ENCODE peak calls at places on chromosomes 3 and 15, in six cellular contexts. One of them, this sample, is unnamed. For H3K4me1, the result is how much of the 10 kb centered on the place peaks cover.

GRCh38 chr15:55357774-55358173 is 38.8 kb downstream of the PIGB start:
- DNase-seq in upper lobe of left lung: no peak
- DNase-seq in GM23338: no peak
- DNase-seq in uterus: no peak
- DNase-seq in stomach: no peak
- DNase-seq in A549: no peak
- DNase-seq in this sample: no peak

GRCh38 chr3:147191795-147192385 is 214.5 kb downstream of the ZIC4 start:
- DNase-seq in upper lobe of left lung: no peak
- DNase-seq in GM23338: peak
- DNase-seq in uterus: no peak
- DNase-seq in stomach: no peak
- DNase-seq in A549: peak
- DNase-seq in this sample: no peak

GRCh38 chr3:31420311-31420710 is 112.4 kb upstream of the STT3B start:
- DNase-seq in upper lobe of left lung: no peak
- DNase-seq in GM23338: no peak
- DNase-seq in uterus: no peak
- DNase-seq in stomach: no peak
- DNase-seq in A549: no peak
- DNase-seq in this sample: no peak

GRCh38 chr3:55746808-55747413 is 259.8 kb upstream of the WNT5A start:
- DNase-seq in upper lobe of left lung: no peak
- DNase-seq in GM23338: no peak
- DNase-seq in uterus: no peak
- DNase-seq in stomach: no peak
- DNase-seq in A549: no peak
- DNase-seq in this sample: no peak

GRCh38 chr3:100844063-100844936 is 135.0 kb downstream of the TFG start:
- DNase-seq in upper lobe of left lung: no peak
- DNase-seq in GM23338: no peak
- DNase-seq in uterus: no peak
- DNase-seq in stomach: no peak
- DNase-seq in A549: no peak
- DNase-seq in this sample: no peak

GRCh38 chr3:67647390-67647878 is 7.0 kb downstream of the SUCLG2 start:
- DNase-seq in upper lobe of left lung: peak
- DNase-seq in GM23338: no peak
- DNase-seq in uterus: no peak
- DNase-seq in stomach: peak
- DNase-seq in A549: peak
- DNase-seq in this sample: no peak

GRCh38 chr3:149170672-149171071 is 41.2 kb downstream of the HPS3 start:
- DNase-seq in upper lobe of left lung: no peak
- DNase-seq in GM23338: no peak
- DNase-seq in uterus: no peak
- DNase-seq in stomach: no peak
- DNase-seq in A549: no peak
- DNase-seq in this sample: no peak

GRCh38 chr3:27610800-27611199 is 111.3 kb downstream of the EOMES start:
- DNase-seq in upper lobe of left lung: no peak
- DNase-seq in GM23338: no peak
- DNase-seq in uterus: no peak
- DNase-seq in stomach: no peak
- DNase-seq in A549: no peak
- DNase-seq in this sample: no peak

GRCh38 chr3:41026394-41027177 is 172.7 kb upstream of the CTNNB1 start:
- DNase-seq in upper lobe of left lung: peak
- DNase-seq in GM23338: peak
- DNase-seq in uterus: peak
- DNase-seq in stomach: no peak
- DNase-seq in A549: peak
- DNase-seq in this sample: peak

GRCh38 chr15:65913631-65914199 is 44.4 kb downstream of the RAB11A start:
- DNase-seq in upper lobe of left lung: no peak
- DNase-seq in GM23338: no peak
- DNase-seq in uterus: no peak
- DNase-seq in stomach: no peak
- DNase-seq in A549: no peak
- DNase-seq in this sample: no peak

GRCh38 chr3:131898346-131898745 is 136.5 kb downstream of the CPNE4 start:
- DNase-seq in upper lobe of left lung: no peak
- DNase-seq in GM23338: no peak
- DNase-seq in uterus: no peak
- DNase-seq in stomach: no peak
- DNase-seq in A549: no peak
- DNase-seq in this sample: no peak

GRCh38 chr3:23075478-23075877 is 127.6 kb upstream of the UBE2E2 start:
- DNase-seq in upper lobe of left lung: no peak
- DNase-seq in GM23338: no peak
- DNase-seq in uterus: no peak
- DNase-seq in stomach: no peak
- DNase-seq in A549: no peak
- DNase-seq in this sample: no peak

GRCh38 chr3:30488070-30488756 is 118.2 kb upstream of the TGFBR2 start:
- DNase-seq in upper lobe of left lung: no peak
- DNase-seq in GM23338: no peak
- DNase-seq in uterus: no peak
- DNase-seq in stomach: no peak
- DNase-seq in A549: no peak
- DNase-seq in this sample: no peak

GRCh38 chr15:78715439-78715838 is 74.4 kb upstream of the CHRNB4 start:
- DNase-seq in upper lobe of left lung: no peak
- DNase-seq in GM23338: no peak
- DNase-seq in uterus: no peak
- DNase-seq in stomach: no peak
- DNase-seq in A549: no peak
- DNase-seq in this sample: no peak

GRCh38 chr3:156681003-156681402 is 6.6 kb downstream of the TIPARP start:
- DNase-seq in upper lobe of left lung: peak
- DNase-seq in GM23338: peak
- DNase-seq in uterus: peak
- DNase-seq in stomach: peak
- DNase-seq in A549: peak
- DNase-seq in this sample: no peak

GRCh38 chr15:37109151-37109912 is 9.0 kb upstream of the MEIS2 start:
- DNase-seq in upper lobe of left lung: no peak
- DNase-seq in GM23338: peak
- DNase-seq in uterus: no peak
- DNase-seq in stomach: no peak
- DNase-seq in A549: no peak
- DNase-seq in this sample: no peak
- H3K4me1 ChIP-seq in upper lobe of left lung: under half
- H3K4me1 ChIP-seq in GM23338: half or more
- H3K4me1 ChIP-seq in uterus: under half
- H3K4me1 ChIP-seq in stomach: under half
- H3K4me1 ChIP-seq in A549: under half
- H3K4me1 ChIP-seq in this sample: under half

DNA sequence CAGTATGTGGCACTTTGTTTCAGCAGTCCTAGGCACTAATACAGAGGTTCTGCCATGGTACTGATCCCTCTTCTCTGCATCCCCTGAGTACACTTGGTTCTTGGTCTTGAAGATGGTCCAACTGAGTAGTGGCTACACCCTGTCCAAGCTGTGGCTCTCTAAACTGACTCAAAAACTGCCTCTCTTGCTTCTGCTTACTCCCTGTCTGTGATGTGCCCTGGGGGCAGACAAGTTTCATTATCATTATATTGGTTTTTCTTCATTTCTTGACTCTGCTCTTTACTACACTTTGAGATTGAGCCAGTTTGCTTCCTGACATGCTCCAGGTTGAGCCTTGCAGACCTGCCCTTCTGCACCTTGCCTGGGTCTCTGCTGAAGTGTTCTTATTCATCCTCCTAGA is 18.9 kb upstream of the ST3GAL6 start:
- DNase-seq in upper lobe of left lung: no peak
- DNase-seq in GM23338: no peak
- DNase-seq in uterus: no peak
- DNase-seq in stomach: no peak
- DNase-seq in A549: no peak
- DNase-seq in this sample: no peak
- H3K4me1 ChIP-seq in upper lobe of left lung: under half
- H3K4me1 ChIP-seq in GM23338: under half
- H3K4me1 ChIP-seq in uterus: under half
- H3K4me1 ChIP-seq in stomach: half or more
- H3K4me1 ChIP-seq in A549: under half
- H3K4me1 ChIP-seq in this sample: under half

GRCh38 chr3:195849322-195850074 is 37.8 kb upstream of the MUC4 start:
- DNase-seq in upper lobe of left lung: no peak
- DNase-seq in GM23338: no peak
- DNase-seq in uterus: no peak
- DNase-seq in stomach: no peak
- DNase-seq in A549: peak
- DNase-seq in this sample: no peak

GRCh38 chr3:195845483-195845882 is 33.8 kb upstream of the MUC4 start:
- DNase-seq in upper lobe of left lung: no peak
- DNase-seq in GM23338: no peak
- DNase-seq in uterus: no peak
- DNase-seq in stomach: no peak
- DNase-seq in A549: no peak
- DNase-seq in this sample: no peak

GRCh38 chr3:195844671-195845218 is 33.0 kb upstream of the MUC4 start:
- DNase-seq in upper lobe of left lung: no peak
- DNase-seq in GM23338: no peak
- DNase-seq in uterus: no peak
- DNase-seq in stomach: no peak
- DNase-seq in A549: no peak
- DNase-seq in this sample: no peak

GRCh38 chr3:195850857-195851531 is 39.3 kb upstream of the MUC4 start:
- DNase-seq in upper lobe of left lung: peak
- DNase-seq in GM23338: peak
- DNase-seq in uterus: peak
- DNase-seq in stomach: peak
- DNase-seq in A549: peak
- DNase-seq in this sample: peak

DNA sequence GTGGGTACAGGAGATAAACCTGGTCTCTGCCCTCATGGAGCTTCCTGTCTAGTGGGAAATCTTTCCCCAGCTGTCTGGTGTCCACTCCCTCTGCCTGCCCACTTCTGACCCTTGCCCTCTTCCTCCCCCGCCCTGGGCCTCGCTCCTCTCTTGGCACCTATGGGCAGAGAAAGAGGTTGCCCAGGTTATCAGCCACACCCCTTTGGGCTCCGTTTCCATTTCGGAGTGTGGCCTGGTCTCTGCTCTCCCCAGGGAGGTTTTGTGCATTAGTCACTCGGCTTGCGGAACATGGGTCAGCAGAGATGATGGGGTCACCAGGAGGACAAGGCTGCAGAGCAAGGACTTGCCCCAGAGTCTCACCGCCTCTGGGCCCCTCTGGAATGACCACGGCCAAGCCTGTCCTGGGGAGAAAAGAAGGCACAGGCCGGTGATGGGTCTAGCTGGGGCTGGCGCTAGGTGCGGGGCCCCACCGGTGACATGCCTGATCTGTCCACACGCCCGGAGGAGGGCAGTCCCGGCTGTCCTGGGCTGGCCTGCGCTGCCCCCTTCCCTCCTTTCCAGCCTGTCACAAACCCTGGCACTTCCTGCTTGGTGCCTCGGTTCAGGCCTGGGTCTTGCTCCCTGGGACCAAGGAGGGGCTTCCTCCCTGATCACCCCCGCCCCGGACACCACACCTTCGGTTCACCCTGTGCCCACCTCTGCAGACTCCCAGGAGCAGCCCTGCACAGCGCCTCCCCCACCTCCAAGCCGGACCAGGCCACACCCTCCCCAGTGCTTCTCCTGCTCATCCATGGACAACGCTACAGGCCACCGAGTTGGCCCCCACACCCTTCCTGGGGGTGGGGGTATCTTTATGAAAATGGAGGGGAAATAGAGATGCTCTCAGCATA is 35.6 kb upstream of the MUC4 start:
- DNase-seq in upper lobe of left lung: no peak
- DNase-seq in GM23338: no peak
- DNase-seq in uterus: no peak
- DNase-seq in stomach: peak
- DNase-seq in A549: peak
- DNase-seq in this sample: no peak
- H3K4me1 ChIP-seq in upper lobe of left lung: under half
- H3K4me1 ChIP-seq in GM23338: under half
- H3K4me1 ChIP-seq in uterus: under half
- H3K4me1 ChIP-seq in stomach: under half
- H3K4me1 ChIP-seq in A549: under half
- H3K4me1 ChIP-seq in this sample: under half

GRCh38 chr3:14623569-14624051 is 28.0 kb upstream of the CCDC174 start:
- DNase-seq in upper lobe of left lung: no peak
- DNase-seq in GM23338: no peak
- DNase-seq in uterus: no peak
- DNase-seq in stomach: no peak
- DNase-seq in A549: no peak
- DNase-seq in this sample: no peak
- H3K4me1 ChIP-seq in upper lobe of left lung: under half
- H3K4me1 ChIP-seq in GM23338: under half
- H3K4me1 ChIP-seq in uterus: under half
- H3K4me1 ChIP-seq in stomach: under half
- H3K4me1 ChIP-seq in A549: under half
- H3K4me1 ChIP-seq in this sample: under half

This sample was measured in tibial artery.